ENCODE peak calls at places on chromosome 9, in five cellular contexts. One of them, this sample, is unnamed.

GRCh38 chr9:38257626-38258215 is 134.8 kb upstream of the ALDH1B1 start:
- DNase-seq in uterus: no peak
- DNase-seq in body of pancreas: no peak
- DNase-seq in lower leg skin: no peak
- DNase-seq in A549: no peak
- DNase-seq in this sample: no peak

GRCh38 chr9:120434532-120434931 is 145.4 kb downstream of the CDK5RAP2 start:
- DNase-seq in lower leg skin: no peak
- DNase-seq in A549: no peak
- DNase-seq in uterus: no peak
- DNase-seq in body of pancreas: no peak
- DNase-seq in this sample: no peak

GRCh38 chr9:127263244-127263643 is 1.3 kb upstream of the GARNL3 start:
- DNase-seq in lower leg skin: no peak
- DNase-seq in uterus: no peak
- DNase-seq in A549: no peak
- DNase-seq in body of pancreas: no peak
- DNase-seq in this sample: no peak

GRCh38 chr9:126694206-126695081 is 80.7 kb downstream of the LMX1B start:
- DNase-seq in uterus: no peak
- DNase-seq in lower leg skin: no peak
- DNase-seq in A549: no peak
- DNase-seq in body of pancreas: no peak
- DNase-seq in this sample: no peak

GRCh38 chr9:98094316-98094715 is 24.7 kb downstream of the TRIM14 start:
- DNase-seq in uterus: no peak
- DNase-seq in lower leg skin: no peak
- DNase-seq in body of pancreas: no peak
- DNase-seq in A549: no peak
- DNase-seq in this sample: no peak

GRCh38 chr9:93679536-93680444 is 103.4 kb downstream of the PHF2 start:
- DNase-seq in lower leg skin: peak
- DNase-seq in uterus: peak
- DNase-seq in body of pancreas: peak
- DNase-seq in A549: no peak
- DNase-seq in this sample: no peak

GRCh38 chr9:73049280-73049679 is 96.4 kb upstream of the ALDH1A1 start:
- DNase-seq in A549: no peak
- DNase-seq in body of pancreas: no peak
- DNase-seq in uterus: no peak
- DNase-seq in lower leg skin: no peak
- DNase-seq in this sample: no peak

GRCh38 chr9:18935521-18935920 is 97.5 kb downstream of the SAXO1 start:
- DNase-seq in uterus: no peak
- DNase-seq in lower leg skin: no peak
- DNase-seq in body of pancreas: no peak
- DNase-seq in A549: no peak
- DNase-seq in this sample: no peak

GRCh38 chr9:107675476-107676264 is 186.1 kb upstream of the KLF4 start:
- DNase-seq in uterus: no peak
- DNase-seq in A549: no peak
- DNase-seq in lower leg skin: no peak
- DNase-seq in body of pancreas: no peak
- DNase-seq in this sample: no peak

GRCh38 chr9:80410106-80410505 is 838.3 kb downstream of the TLE4 start:
- DNase-seq in uterus: peak
- DNase-seq in A549: no peak
- DNase-seq in lower leg skin: no peak
- DNase-seq in body of pancreas: no peak
- DNase-seq in this sample: peak

GRCh38 chr9:12808569-12808968 is 33.7 kb downstream of the LURAP1L start:
- DNase-seq in A549: no peak
- DNase-seq in lower leg skin: no peak
- DNase-seq in uterus: no peak
- DNase-seq in body of pancreas: no peak
- DNase-seq in this sample: no peak

GRCh38 chr9:98007251-98007928 is 24.2 kb downstream of the ANP32B start:
- DNase-seq in uterus: no peak
- DNase-seq in A549: peak
- DNase-seq in lower leg skin: no peak
- DNase-seq in body of pancreas: no peak
- DNase-seq in this sample: no peak

GRCh38 chr9:110103257-110103656 is 104.7 kb downstream of the C9orf152 start:
- DNase-seq in uterus: no peak
- DNase-seq in lower leg skin: no peak
- DNase-seq in A549: no peak
- DNase-seq in body of pancreas: no peak
- DNase-seq in this sample: no peak

GRCh38 chr9:112711050-112711689 is 6.7 kb downstream of the INIP start:
- DNase-seq in uterus: no peak
- DNase-seq in body of pancreas: no peak
- DNase-seq in A549: peak
- DNase-seq in lower leg skin: no peak
- DNase-seq in this sample: no peak

GRCh38 chr9:121541945-121542344 is 42.3 kb upstream of the GGTA1 start:
- DNase-seq in body of pancreas: no peak
- DNase-seq in uterus: no peak
- DNase-seq in lower leg skin: no peak
- DNase-seq in A549: no peak
- DNase-seq in this sample: no peak

GRCh38 chr9:21070171-21070571 is 7.6 kb downstream of the IFNB1 start:
- DNase-seq in A549: peak
- DNase-seq in body of pancreas: peak
- DNase-seq in uterus: peak
- DNase-seq in lower leg skin: peak
- DNase-seq in this sample: peak

GRCh38 chr9:36322462-36322861 is 64.2 kb upstream of the GNE start:
- DNase-seq in lower leg skin: no peak
- DNase-seq in body of pancreas: no peak
- DNase-seq in uterus: no peak
- DNase-seq in A549: no peak
- DNase-seq in this sample: no peak

GRCh38 chr9:96171749-96172148 is 130.2 kb downstream of the HSD17B3 start:
- DNase-seq in body of pancreas: no peak
- DNase-seq in lower leg skin: peak
- DNase-seq in uterus: no peak
- DNase-seq in A549: no peak
- DNase-seq in this sample: no peak

GRCh38 chr9:115672477-115673316 is 480.9 kb upstream of the PAPPA start:
- DNase-seq in uterus: no peak
- DNase-seq in A549: peak
- DNase-seq in body of pancreas: no peak
- DNase-seq in lower leg skin: no peak
- DNase-seq in this sample: no peak

GRCh38 chr9:120402741-120403542 is 177.0 kb downstream of the CDK5RAP2 start:
- DNase-seq in body of pancreas: no peak
- DNase-seq in lower leg skin: no peak
- DNase-seq in uterus: no peak
- DNase-seq in A549: peak
- DNase-seq in this sample: no peak

GRCh38 chr9:115939065-115939765 is 214.4 kb upstream of the PAPPA start:
- DNase-seq in body of pancreas: no peak
- DNase-seq in uterus: no peak
- DNase-seq in lower leg skin: no peak
- DNase-seq in A549: peak
- DNase-seq in this sample: no peak

GRCh38 chr9:28487561-28487960 is 914.3 kb upstream of the C9orf72 start:
- DNase-seq in lower leg skin: no peak
- DNase-seq in body of pancreas: no peak
- DNase-seq in uterus: no peak
- DNase-seq in A549: no peak
- DNase-seq in this sample: no peak

GRCh38 chr9:122246666-122247065 is 17.9 kb upstream of the LHX6 start:
- DNase-seq in uterus: no peak
- DNase-seq in lower leg skin: no peak
- DNase-seq in body of pancreas: no peak
- DNase-seq in A549: no peak
- DNase-seq in this sample: no peak

GRCh38 chr9:125989524-125990180 is 242.5 kb downstream of the PBX3 start:
- DNase-seq in lower leg skin: no peak
- DNase-seq in uterus: no peak
- DNase-seq in A549: no peak
- DNase-seq in body of pancreas: no peak
- DNase-seq in this sample: no peak

GRCh38 chr9:96478829-96479371 is 28.9 kb downstream of the HABP4 start:
- DNase-seq in lower leg skin: no peak
- DNase-seq in body of pancreas: no peak
- DNase-seq in A549: no peak
- DNase-seq in uterus: no peak
- DNase-seq in this sample: no peak

GRCh38 chr9:130128251-130128650 is 44.0 kb upstream of the NCS1 start:
- DNase-seq in lower leg skin: no peak
- DNase-seq in A549: no peak
- DNase-seq in body of pancreas: no peak
- DNase-seq in uterus: no peak
- DNase-seq in this sample: no peak

GRCh38 chr9:23372703-23373102 is 453.3 kb downstream of the ELAVL2 start:
- DNase-seq in uterus: no peak
- DNase-seq in body of pancreas: no peak
- DNase-seq in lower leg skin: no peak
- DNase-seq in A549: no peak
- DNase-seq in this sample: no peak

GRCh38 chr9:78032599-78033457 is 1.2 kb upstream of the GNAQ start:
- DNase-seq in A549: no peak
- DNase-seq in lower leg skin: peak
- DNase-seq in body of pancreas: no peak
- DNase-seq in uterus: no peak
- DNase-seq in this sample: no peak

GRCh38 chr9:129027685-129028191 is 393 bp downstream of the SH3GLB2 start:
- DNase-seq in uterus: no peak
- DNase-seq in body of pancreas: peak
- DNase-seq in A549: peak
- DNase-seq in lower leg skin: peak
- DNase-seq in this sample: peak

GRCh38 chr9:9112001-9112725 is 1312.6 kb upstream of the DMAC1 start:
- DNase-seq in A549: no peak
- DNase-seq in body of pancreas: no peak
- DNase-seq in lower leg skin: no peak
- DNase-seq in uterus: no peak
- DNase-seq in this sample: no peak

GRCh38 chr9:111399772-111400563 is 69.9 kb upstream of the OR2K2 start:
- DNase-seq in A549: peak
- DNase-seq in lower leg skin: no peak
- DNase-seq in body of pancreas: peak
- DNase-seq in uterus: no peak
- DNase-seq in this sample: no peak

DNA sequence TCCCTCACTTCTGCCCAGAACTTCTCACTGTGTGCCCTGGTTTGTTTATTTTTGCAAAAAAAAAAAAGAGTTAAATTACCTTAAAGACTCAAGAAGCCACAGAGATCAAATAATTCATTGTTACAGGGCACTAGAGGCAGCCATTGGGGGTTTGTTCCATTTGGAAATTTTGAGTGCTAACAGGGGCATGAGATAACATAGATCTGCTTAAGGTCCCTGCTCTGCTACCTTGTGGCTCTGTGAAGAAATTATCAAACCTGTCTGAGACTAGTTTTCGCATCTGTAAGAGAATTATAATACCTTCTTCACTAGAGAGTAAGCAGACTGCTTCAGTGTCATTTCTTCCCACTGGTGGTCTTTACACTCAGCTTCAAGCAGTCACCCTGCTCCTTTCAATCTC is 394 bp downstream of the TLR4 start:
- DNase-seq in uterus: no peak
- DNase-seq in lower leg skin: no peak
- DNase-seq in body of pancreas: no peak
- DNase-seq in A549: no peak
- DNase-seq in this sample: no peak
- H3K4me3 ChIP-seq in uterus: peak
- H3K4me3 ChIP-seq in lower leg skin: peak
- H3K4me3 ChIP-seq in body of pancreas: no peak
- H3K4me3 ChIP-seq in A549: no peak
- H3K4me3 ChIP-seq in this sample: peak

DNA sequence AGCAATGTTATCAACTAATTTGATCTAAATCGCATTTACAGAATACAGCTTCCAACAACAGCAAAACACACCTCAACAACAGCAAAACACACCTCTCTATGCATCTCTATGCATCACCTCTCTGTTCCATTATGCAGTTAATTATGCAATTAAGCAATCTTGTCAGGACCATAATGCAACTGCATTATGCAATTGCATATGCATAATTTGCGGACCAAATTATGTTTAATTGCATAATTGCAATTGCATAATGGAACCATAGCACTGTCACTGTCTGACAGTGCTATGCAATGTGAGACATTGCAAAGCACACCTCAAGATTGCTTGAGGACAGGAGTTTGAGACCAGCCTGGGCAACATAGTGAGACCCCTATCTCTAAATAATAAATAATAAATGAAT is 80.4 kb upstream of the PRSS3 start:
- DNase-seq in body of pancreas: no peak
- DNase-seq in A549: no peak
- DNase-seq in lower leg skin: no peak
- DNase-seq in uterus: no peak
- DNase-seq in this sample: no peak
- TF ChIP-seq POLR2A in body of pancreas: no peak
- TF ChIP-seq POLR2A in A549: no peak
- TF ChIP-seq POLR2A in lower leg skin: no peak
- TF ChIP-seq POLR2A in uterus: no peak
- TF ChIP-seq POLR2A in this sample: no peak

DNA sequence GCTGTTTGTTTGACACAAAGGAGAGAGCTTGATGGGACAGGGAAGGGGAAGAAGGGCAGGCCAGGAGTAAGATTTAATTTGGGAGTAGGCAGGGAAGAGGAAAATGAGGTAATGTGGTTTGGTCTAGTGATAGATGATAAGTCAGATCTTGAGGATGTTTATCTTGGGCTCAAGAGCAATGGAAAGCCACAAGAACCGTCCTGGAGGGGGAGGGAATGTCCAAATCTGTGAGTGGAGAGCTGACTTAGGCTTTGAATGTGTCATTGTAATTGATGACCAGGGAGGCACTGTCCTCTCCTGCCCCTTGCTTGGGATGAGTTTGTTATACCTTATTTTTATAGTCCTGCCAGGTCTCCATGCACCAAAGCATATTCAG is 37.5 kb downstream of the MAMDC2 start:
- DNase-seq in lower leg skin: no peak
- DNase-seq in uterus: no peak
- DNase-seq in body of pancreas: no peak
- DNase-seq in A549: no peak
- DNase-seq in this sample: no peak
- H3K4me3 ChIP-seq in lower leg skin: no peak
- H3K4me3 ChIP-seq in uterus: no peak
- H3K4me3 ChIP-seq in body of pancreas: no peak
- H3K4me3 ChIP-seq in A549: no peak
- H3K4me3 ChIP-seq in this sample: no peak

GRCh38 chr9:74498616-74499095 is 1.5 kb downstream of the RORB start:
- DNase-seq in lower leg skin: no peak
- DNase-seq in body of pancreas: no peak
- DNase-seq in uterus: no peak
- DNase-seq in A549: no peak
- DNase-seq in this sample: no peak

GRCh38 chr9:74494490-74494889 is 2.6 kb upstream of the RORB start:
- DNase-seq in A549: no peak
- DNase-seq in body of pancreas: no peak
- DNase-seq in lower leg skin: no peak
- DNase-seq in uterus: no peak
- DNase-seq in this sample: no peak

GRCh38 chr9:74497750-74498615 is 848 bp downstream of the RORB start:
- DNase-seq in lower leg skin: no peak
- DNase-seq in body of pancreas: peak
- DNase-seq in A549: peak
- DNase-seq in uterus: no peak
- DNase-seq in this sample: peak

GRCh38 chr9:74499111-74499601 is 2.0 kb downstream of the RORB start:
- DNase-seq in uterus: no peak
- DNase-seq in body of pancreas: no peak
- DNase-seq in A549: no peak
- DNase-seq in lower leg skin: no peak
- DNase-seq in this sample: peak

GRCh38 chr9:74496819-74497749 is at the start of gene RORB:
- DNase-seq in lower leg skin: no peak
- DNase-seq in A549: peak
- DNase-seq in body of pancreas: peak
- DNase-seq in uterus: peak
- DNase-seq in this sample: peak
- TF ChIP-seq POLR2A in lower leg skin: no peak
- TF ChIP-seq POLR2A in A549: no peak
- TF ChIP-seq POLR2A in body of pancreas: no peak
- TF ChIP-seq POLR2A in uterus: no peak
- TF ChIP-seq POLR2A in this sample: no peak